ENCODE peak calls at places on chromosome 6, in five cellular contexts. Y, K, V, O and H are unnamed samples.
A peak's percentile ranks its signal among the peaks of the same experiment; 100 is the strongest.

GRCh38 chr6:82176616-82177015 is 70.9 kb downstream of the IBTK start:
- DNase-seq in O (no peak), V (no peak), K (no peak), Y (no peak), H (no peak)

GRCh38 chr6:130033999-130034814 is 15.8 kb downstream of the L3MBTL3 start:
- DNase-seq in O (no peak), Y (peak; percentile 58), K (no peak), V (no peak), H (peak; percentile 79)

GRCh38 chr6:56096454-56096853 is 150.9 kb downstream of the COL21A1 start:
- DNase-seq in K (no peak), V (no peak), O (no peak), Y (no peak), H (no peak)

GRCh38 chr6:153804755-153805330 is 234.2 kb upstream of the OPRM1 start:
- DNase-seq in Y (no peak), O (no peak), K (no peak), V (no peak), H (no peak)

GRCh38 chr6:100435299-100435698 is 29.4 kb downstream of the SIM1 start:
- DNase-seq in Y (no peak), O (no peak), K (peak; percentile 48), V (no peak), H (no peak)

GRCh38 chr6:5636210-5637030 is 370.3 kb downstream of the NRN1 start:
- DNase-seq in V (no peak), O (no peak), K (no peak), Y (no peak), H (no peak)

GRCh38 chr6:54541521-54541920 is 233.3 kb downstream of the TINAG start:
- DNase-seq in O (no peak), Y (peak; percentile 21), V (no peak), K (no peak), H (no peak)

GRCh38 chr6:154842828-154843227 is 109.6 kb downstream of the SCAF8 start:
- DNase-seq in V (no peak), Y (no peak), K (no peak), O (no peak), H (no peak)

GRCh38 chr6:5260111-5260620 is 584 bp downstream of the LYRM4 start:
- DNase-seq in V (peak; percentile 84), K (peak; percentile 79), Y (no peak), O (peak; percentile 44), H (peak; percentile 5)

GRCh38 chr6:43972915-43973304 is 154.3 kb downstream of the MRPL14 start:
- DNase-seq in V (peak; percentile 85), O (peak; percentile 84), Y (peak; percentile 78), K (no peak), H (peak; percentile 78)

GRCh38 chr6:106783631-106784566 is 154.5 kb downstream of the QRSL1 start:
- DNase-seq in O (no peak), Y (no peak), V (no peak), K (peak; percentile 54), H (no peak)

DNA sequence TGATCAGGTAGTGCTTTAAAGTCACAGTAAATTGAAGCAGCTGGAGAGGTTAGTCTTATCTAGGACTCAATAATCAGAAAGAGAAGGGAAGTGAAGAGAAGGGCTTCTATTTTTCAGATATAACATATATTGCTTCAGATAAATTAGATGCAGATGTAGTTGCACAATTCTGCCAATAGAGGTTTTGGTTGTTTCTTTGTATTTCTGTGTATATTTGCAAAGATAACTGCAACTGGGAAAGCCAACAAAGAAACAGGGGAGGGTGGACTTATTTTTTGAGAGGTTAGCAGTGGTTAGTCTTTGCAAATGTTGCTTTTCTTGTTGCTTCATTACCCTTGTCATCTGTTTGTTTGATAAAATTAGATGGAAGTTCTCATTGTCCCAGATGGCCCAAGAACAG is 106.6 kb downstream of the ADGRG6 start:
- DNase-seq in O (no peak), K (no peak), V (no peak), Y (no peak), H (no peak)
- TF ChIP-seq CTCF in O (no peak), K (no peak), V (no peak), Y (no peak), H (peak; percentile 13)

GRCh38 chr6:75282706-75283105 is 1.9 kb downstream of the TMEM30A start:
- DNase-seq in Y (no peak), K (no peak), V (no peak), O (no peak), H (no peak)

GRCh38 chr6:75280131-75280855 is 4.3 kb downstream of the TMEM30A start:
- DNase-seq in Y (no peak), V (no peak), K (no peak), O (no peak), H (no peak)

GRCh38 chr6:75283907-75284284 is 696 bp downstream of the TMEM30A start:
- DNase-seq in O (no peak), V (no peak), Y (no peak), K (no peak), H (no peak)

GRCh38 chr6:75279418-75279817 is 5.2 kb downstream of the TMEM30A start:
- DNase-seq in O (no peak), V (no peak), Y (no peak), K (no peak), H (no peak)

GRCh38 chr6:75281643-75282042 is 2.9 kb downstream of the TMEM30A start:
- DNase-seq in K (no peak), O (no peak), V (no peak), Y (no peak), H (no peak)
- H3K4me3 ChIP-seq in K (peak overlapping the region; percentile 97), O (no peak overlapping the region), V (peak overlapping the region; percentile 86), Y (no peak overlapping the region), H (no peak overlapping the region)

DNA sequence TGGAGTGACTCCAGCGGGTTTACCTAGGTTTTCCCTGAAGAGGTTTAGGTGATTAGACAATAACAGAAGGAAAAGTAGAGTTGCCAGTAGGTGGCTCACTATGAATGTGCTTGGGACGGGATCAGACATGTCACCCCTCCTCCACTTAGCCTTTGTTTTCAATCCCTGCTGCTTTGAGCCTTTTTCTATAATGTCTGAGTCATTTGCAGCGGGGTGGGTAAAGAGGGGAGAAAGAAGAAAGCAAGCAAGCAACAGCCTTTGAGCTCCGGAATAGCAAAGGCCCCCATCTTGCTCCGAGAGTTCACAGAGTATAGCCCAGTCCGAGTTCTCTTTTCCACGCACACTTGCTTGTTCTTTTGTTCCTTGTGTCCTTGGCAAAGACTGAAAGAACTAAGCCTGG is 129.1 kb downstream of the PACRG start:
- DNase-seq in Y (peak; percentile 26), K (peak; percentile 5), V (no peak), O (no peak), H (peak; percentile 55)
- TF ChIP-seq CTCF in Y (peak; percentile 71), K (peak; percentile 37), V (peak; percentile 48), O (peak; percentile 54), H (peak; percentile 77)

GRCh38 chr6:2221724-2222274 is 23.6 kb downstream of the GMDS start:
- DNase-seq in V (no peak), K (no peak), Y (no peak), O (no peak), H (no peak)
- H3K4me3 ChIP-seq in V (peak overlapping the region; percentile 42), K (peak overlapping the region; percentile 36), Y (no peak overlapping the region), O (peak overlapping the region; percentile 38), H (no peak overlapping the region)

GRCh38 chr6:38234141-38234540 is 405.6 kb downstream of the BTBD9 start:
- DNase-seq in V (no peak), Y (no peak), K (no peak), O (no peak), H (no peak)
- TF ChIP-seq CTCF in V (no peak), Y (no peak), K (no peak), O (no peak), H (no peak)

GRCh38 chr6:111171577-111172400 is 84.5 kb downstream of the SLC16A10 start:
- DNase-seq in Y (no peak), V (no peak), O (no peak), K (no peak), H (no peak)

GRCh38 chr6:111175135-111175534 is 87.8 kb downstream of the SLC16A10 start:
- DNase-seq in V (no peak), Y (no peak), O (no peak), K (no peak), H (no peak)

GRCh38 chr6:111173341-111173740 is 86.0 kb downstream of the SLC16A10 start:
- DNase-seq in Y (no peak), O (no peak), K (no peak), V (no peak), H (no peak)

GRCh38 chr6:111172563-111172962 is 85.3 kb downstream of the SLC16A10 start:
- DNase-seq in V (no peak), K (no peak), O (no peak), Y (no peak), H (no peak)

GRCh38 chr6:111173946-111174345 is 86.6 kb downstream of the SLC16A10 start:
- DNase-seq in O (no peak), Y (no peak), V (no peak), K (no peak), H (no peak)
- H3K4me3 ChIP-seq in O (no peak overlapping the region), Y (no peak overlapping the region), V (no peak overlapping the region), K (no peak overlapping the region), H (no peak overlapping the region)

GRCh38 chr6:41191569-41191968 is 9.4 kb downstream of the TREML2 start:
- DNase-seq in V (peak; percentile 83), K (peak; percentile 8), Y (no peak), O (peak; percentile 45), H (no peak)
- TF ChIP-seq CTCF in V (peak; percentile 51), K (peak; percentile 22), Y (peak; percentile 14), O (peak; percentile 40), H (peak; percentile 62)